ENCODE peak calls at places on chromosomes 7 and 10, in four cellular contexts. One of them, this sample, is unnamed.

GRCh38 chr10:119651514-119652327 is 541 bp downstream of the BAG3 start:
- DNase-seq in fibroblast of mammary gland: no peak
- DNase-seq in uterus: peak; percentile 40
- DNase-seq in neural crest cell: peak; percentile 32
- DNase-seq in this sample: no peak

GRCh38 chr7:121109145-121109544 is 120.6 kb downstream of the CPED1 start:
- DNase-seq in fibroblast of mammary gland: no peak
- DNase-seq in uterus: no peak
- DNase-seq in neural crest cell: no peak
- DNase-seq in this sample: no peak

GRCh38 chr10:17278607-17279240 is 50.7 kb downstream of the VIM start:
- DNase-seq in fibroblast of mammary gland: no peak
- DNase-seq in uterus: no peak
- DNase-seq in neural crest cell: no peak
- DNase-seq in this sample: no peak

GRCh38 chr7:106717997-106718871 is 57.3 kb upstream of the CCDC71L start:
- DNase-seq in fibroblast of mammary gland: peak; percentile 97
- DNase-seq in uterus: no peak
- DNase-seq in neural crest cell: no peak
- DNase-seq in this sample: peak; percentile 33

GRCh38 chr10:127033569-127034175 is 128.4 kb downstream of the DOCK1 start:
- DNase-seq in fibroblast of mammary gland: no peak
- DNase-seq in uterus: no peak
- DNase-seq in neural crest cell: no peak
- DNase-seq in this sample: no peak

GRCh38 chr7:99448855-99449254 is 10.1 kb downstream of the CPSF4 start:
- DNase-seq in fibroblast of mammary gland: no peak
- DNase-seq in uterus: no peak
- DNase-seq in neural crest cell: no peak
- DNase-seq in this sample: no peak

GRCh38 chr7:151632750-151633515 is 113.2 kb upstream of the RHEB start:
- DNase-seq in fibroblast of mammary gland: peak; percentile 53
- DNase-seq in uterus: peak; percentile 44
- DNase-seq in neural crest cell: peak; percentile 5
- DNase-seq in this sample: no peak

GRCh38 chr7:117828831-117829230 is 44.4 kb downstream of the CTTNBP2 start:
- DNase-seq in fibroblast of mammary gland: peak; percentile 25
- DNase-seq in uterus: no peak
- DNase-seq in neural crest cell: no peak
- DNase-seq in this sample: no peak

GRCh38 chr7:2048531-2048930 is 184.2 kb downstream of the MAD1L1 start:
- DNase-seq in fibroblast of mammary gland: no peak
- DNase-seq in uterus: no peak
- DNase-seq in neural crest cell: no peak
- DNase-seq in this sample: no peak

GRCh38 chr10:30047924-30048531 is 11.4 kb downstream of the JCAD start:
- DNase-seq in fibroblast of mammary gland: no peak
- DNase-seq in uterus: no peak
- DNase-seq in neural crest cell: no peak
- DNase-seq in this sample: no peak

GRCh38 chr7:129969881-129970446 is 17.2 kb upstream of the UBE2H start:
- DNase-seq in fibroblast of mammary gland: peak; percentile 36
- DNase-seq in uterus: no peak
- DNase-seq in neural crest cell: no peak
- DNase-seq in this sample: no peak

GRCh38 chr7:22219036-22219435 is 137.9 kb downstream of the RAPGEF5 start:
- DNase-seq in fibroblast of mammary gland: no peak
- DNase-seq in uterus: no peak
- DNase-seq in neural crest cell: no peak
- DNase-seq in this sample: no peak

GRCh38 chr10:22740180-22740579 is 25.8 kb upstream of the PIP4K2A start:
- DNase-seq in fibroblast of mammary gland: peak; percentile 71
- DNase-seq in uterus: no peak
- DNase-seq in neural crest cell: no peak
- DNase-seq in this sample: no peak

GRCh38 chr7:50164552-50165220 is 71.6 kb upstream of the ZPBP start:
- DNase-seq in fibroblast of mammary gland: no peak
- DNase-seq in uterus: no peak
- DNase-seq in neural crest cell: no peak
- DNase-seq in this sample: no peak

GRCh38 chr10:43056568-43057011 is 20.3 kb upstream of the RET start:
- DNase-seq in fibroblast of mammary gland: no peak
- DNase-seq in uterus: no peak
- DNase-seq in neural crest cell: no peak
- DNase-seq in this sample: peak; percentile 7

GRCh38 chr10:71802235-71802634 is 28.9 kb upstream of the VSIR start:
- DNase-seq in fibroblast of mammary gland: no peak
- DNase-seq in uterus: no peak
- DNase-seq in neural crest cell: no peak
- DNase-seq in this sample: no peak

GRCh38 chr10:44930904-44931620 is 19.9 kb downstream of the TMEM72 start:
- DNase-seq in fibroblast of mammary gland: no peak
- DNase-seq in uterus: no peak
- DNase-seq in neural crest cell: no peak
- DNase-seq in this sample: no peak

GRCh38 chr10:11759347-11759746 is 17.2 kb downstream of the ECHDC3 start:
- DNase-seq in fibroblast of mammary gland: no peak
- DNase-seq in uterus: no peak
- DNase-seq in neural crest cell: no peak
- DNase-seq in this sample: no peak

GRCh38 chr10:89846786-89847185 is 145.4 kb downstream of the KIF20B start:
- DNase-seq in fibroblast of mammary gland: no peak
- DNase-seq in uterus: no peak
- DNase-seq in neural crest cell: no peak
- DNase-seq in this sample: no peak

GRCh38 chr10:34682580-34682979 is 132.5 kb downstream of the PARD3 start:
- DNase-seq in fibroblast of mammary gland: no peak
- DNase-seq in uterus: no peak
- DNase-seq in neural crest cell: no peak
- DNase-seq in this sample: no peak
- TF ChIP-seq CTCF in fibroblast of mammary gland: no peak
- TF ChIP-seq CTCF in uterus: no peak
- TF ChIP-seq CTCF in neural crest cell: no peak
- TF ChIP-seq CTCF in this sample: no peak

DNA sequence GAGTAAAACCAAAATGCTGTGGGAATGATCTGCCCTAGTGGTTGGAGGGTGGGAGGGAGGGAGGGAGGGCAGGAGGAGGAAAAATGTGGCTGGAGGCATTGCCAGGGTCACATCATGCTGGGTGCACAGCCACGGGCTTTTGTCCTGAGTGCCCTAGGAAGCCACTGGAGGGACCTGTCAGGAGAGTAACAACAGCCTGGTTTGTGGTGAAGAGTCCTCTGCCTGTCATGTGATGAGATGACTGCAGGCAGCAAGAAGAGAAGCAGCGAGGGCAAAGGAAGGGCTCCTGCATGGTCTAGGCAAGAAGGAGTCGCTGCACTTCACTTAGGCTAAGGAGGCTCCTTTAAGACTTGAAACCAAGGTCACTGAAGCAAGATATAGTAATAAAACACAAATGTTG is 65.6 kb downstream of the PKD1L1 start:
- DNase-seq in fibroblast of mammary gland: no peak
- DNase-seq in uterus: no peak
- DNase-seq in neural crest cell: no peak
- DNase-seq in this sample: no peak
- TF ChIP-seq CTCF in fibroblast of mammary gland: no peak
- TF ChIP-seq CTCF in uterus: no peak
- TF ChIP-seq CTCF in neural crest cell: no peak
- TF ChIP-seq CTCF in this sample: no peak

GRCh38 chr7:26085771-26086170 is 66.2 kb upstream of the NFE2L3 start:
- DNase-seq in fibroblast of mammary gland: no peak
- DNase-seq in uterus: no peak
- DNase-seq in neural crest cell: no peak
- DNase-seq in this sample: no peak

GRCh38 chr7:26093023-26093422 is 59.0 kb upstream of the NFE2L3 start:
- DNase-seq in fibroblast of mammary gland: no peak
- DNase-seq in uterus: no peak
- DNase-seq in neural crest cell: no peak
- DNase-seq in this sample: no peak

GRCh38 chr7:26087321-26088091 is 64.5 kb upstream of the NFE2L3 start:
- DNase-seq in fibroblast of mammary gland: no peak
- DNase-seq in uterus: no peak
- DNase-seq in neural crest cell: no peak
- DNase-seq in this sample: no peak

GRCh38 chr7:26091933-26092332 is 60.1 kb upstream of the NFE2L3 start:
- DNase-seq in fibroblast of mammary gland: peak; percentile 3
- DNase-seq in uterus: no peak
- DNase-seq in neural crest cell: no peak
- DNase-seq in this sample: no peak

DNA sequence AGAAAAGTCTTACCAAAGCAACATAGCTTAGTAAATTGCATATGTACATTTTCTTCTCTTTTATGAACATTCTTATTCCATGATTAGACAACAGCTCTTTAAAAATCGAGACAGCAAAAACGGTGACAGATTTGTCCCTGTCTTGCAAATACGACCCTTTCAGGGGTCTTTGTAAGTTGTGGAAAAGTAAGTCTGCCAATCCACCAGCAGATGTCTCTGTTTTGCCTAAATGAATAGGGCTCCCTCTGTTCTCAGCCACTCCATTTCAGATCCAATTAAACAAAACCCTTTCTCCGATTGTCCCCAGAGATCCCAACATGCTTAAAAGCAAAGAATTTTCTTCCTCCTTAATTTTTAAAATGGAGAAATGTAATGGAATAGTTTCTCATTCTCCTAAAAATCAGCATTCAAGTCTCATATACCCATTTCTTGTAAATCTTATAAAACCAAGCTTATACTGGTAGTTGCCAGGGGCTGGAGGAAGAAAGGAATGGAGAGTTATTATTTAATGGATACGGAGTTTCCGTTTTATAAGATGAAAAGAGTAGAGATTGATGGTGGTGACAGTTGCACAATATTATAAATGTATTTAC is 61.0 kb upstream of the NFE2L3 start:
- DNase-seq in fibroblast of mammary gland: peak; percentile 70
- DNase-seq in uterus: no peak
- DNase-seq in neural crest cell: no peak
- DNase-seq in this sample: no peak
- TF ChIP-seq CTCF in fibroblast of mammary gland: peak; percentile 79
- TF ChIP-seq CTCF in uterus: peak; percentile 47
- TF ChIP-seq CTCF in neural crest cell: peak; percentile 76
- TF ChIP-seq CTCF in this sample: peak; percentile 27

GRCh38 chr10:31087855-31088254 is 56.2 kb upstream of the ZNF438 start:
- DNase-seq in fibroblast of mammary gland: no peak
- DNase-seq in uterus: no peak
- DNase-seq in neural crest cell: no peak
- DNase-seq in this sample: no peak

GRCh38 chr10:31081937-31082635 is 50.4 kb upstream of the ZNF438 start:
- DNase-seq in fibroblast of mammary gland: no peak
- DNase-seq in uterus: no peak
- DNase-seq in neural crest cell: no peak
- DNase-seq in this sample: no peak

DNA sequence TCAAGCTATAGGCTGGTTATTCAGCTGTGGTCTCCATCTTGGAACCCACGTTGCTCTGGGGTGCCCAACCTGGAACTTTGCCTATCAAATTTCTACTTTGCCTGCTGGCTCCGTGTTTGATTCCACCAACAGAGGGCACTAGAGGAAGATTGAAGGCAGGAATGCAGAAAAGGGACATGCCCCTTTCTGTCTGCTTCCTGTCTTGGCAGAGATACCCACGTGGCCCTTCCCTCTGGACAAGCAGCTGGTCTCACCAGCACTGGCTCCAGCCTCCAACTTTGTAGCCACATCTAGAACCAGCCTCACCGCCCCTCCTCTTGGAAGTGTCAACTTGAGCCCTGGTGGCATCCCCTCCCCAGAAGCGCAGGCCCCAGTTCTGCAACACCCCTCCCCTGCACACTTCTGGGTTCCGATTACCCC is 52.1 kb upstream of the ZNF438 start:
- DNase-seq in fibroblast of mammary gland: peak; percentile 64
- DNase-seq in uterus: no peak
- DNase-seq in neural crest cell: peak; percentile 34
- DNase-seq in this sample: no peak
- TF ChIP-seq CTCF in fibroblast of mammary gland: peak; percentile 56
- TF ChIP-seq CTCF in uterus: no peak
- TF ChIP-seq CTCF in neural crest cell: peak; percentile 58
- TF ChIP-seq CTCF in this sample: no peak

DNA sequence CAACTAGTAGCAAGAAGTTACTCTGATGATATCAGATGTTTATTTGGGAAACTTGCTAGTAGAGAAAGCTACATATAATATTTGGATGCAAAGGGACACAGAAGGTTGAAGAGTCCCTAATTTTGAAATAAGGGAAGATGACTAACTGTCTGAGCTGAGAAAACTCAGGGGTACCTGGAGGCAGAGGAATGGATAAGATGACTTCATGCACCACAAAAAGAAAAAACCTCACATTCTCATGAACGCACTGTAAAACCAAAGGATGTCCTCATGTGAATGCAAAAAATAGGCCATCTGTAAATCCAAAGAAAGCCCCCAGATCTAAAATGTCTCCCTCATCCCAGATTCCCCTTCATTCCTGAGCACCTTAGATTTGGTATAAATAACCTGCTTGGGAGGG is 29.3 kb downstream of the PRSS2 start:
- DNase-seq in fibroblast of mammary gland: no peak
- DNase-seq in uterus: no peak
- DNase-seq in neural crest cell: no peak
- DNase-seq in this sample: no peak
- TF ChIP-seq CTCF in fibroblast of mammary gland: no peak
- TF ChIP-seq CTCF in uterus: no peak
- TF ChIP-seq CTCF in neural crest cell: no peak
- TF ChIP-seq CTCF in this sample: no peak

DNA sequence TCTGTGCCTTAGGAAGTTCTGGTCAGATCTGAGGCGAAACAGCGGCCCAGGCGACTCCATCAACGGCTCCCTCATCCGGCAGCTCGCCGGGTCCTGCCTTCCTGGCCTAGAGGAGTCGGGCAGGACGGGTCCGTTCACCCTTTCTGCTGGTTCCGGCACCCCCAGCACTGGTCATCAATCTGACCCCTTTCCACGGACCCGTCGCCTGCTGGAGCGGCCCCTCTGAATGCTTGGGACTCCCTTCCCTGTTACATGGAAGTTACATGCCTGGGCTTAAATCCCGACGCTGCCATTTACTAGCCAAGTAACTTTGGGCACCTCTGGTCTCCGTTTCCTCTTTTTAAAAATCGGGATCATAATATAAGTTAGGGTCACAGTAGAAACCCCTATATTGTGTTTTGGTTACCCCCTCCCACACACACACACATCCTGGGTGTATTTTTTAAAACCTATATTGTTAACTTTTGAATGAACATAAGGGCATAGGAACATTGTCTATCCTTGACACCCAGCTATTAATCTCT is 607 bp upstream of the GGCT start:
- DNase-seq in fibroblast of mammary gland: no peak
- DNase-seq in uterus: no peak
- DNase-seq in neural crest cell: no peak
- DNase-seq in this sample: no peak
- TF ChIP-seq CTCF in fibroblast of mammary gland: peak; percentile 5
- TF ChIP-seq CTCF in uterus: no peak
- TF ChIP-seq CTCF in neural crest cell: no peak
- TF ChIP-seq CTCF in this sample: no peak

This sample was measured in omental fat pad.